ENCODE peak calls at places on chromosomes 6 and 20, in nine cellular contexts. S is ureter; M is PC-3; X is body of pancreas; W is aorta; K is CD8-positive, alpha-beta memory T cell; R is cardiac fibroblast; F is dorsolateral prefrontal cortex; G is GOT3. H is an unnamed sample.

GRCh38 chr20:41204304-41205265 is 67.2 kb downstream of the PLCG1 start:
- DNase-seq in S (no peak), M (no peak), X (no peak), W (no peak), K (no peak), R (no peak), F (no peak), G (no peak), H (no peak)

GRCh38 chr20:363319-364078 is 16.6 kb downstream of the NRSN2 start:
- DNase-seq in S (peak), M (peak), X (no peak), W (peak), K (peak), R (no peak), F (no peak), G (no peak), H (no peak)

GRCh38 chr20:44031822-44032582 is 117.3 kb downstream of the TOX2 start:
- DNase-seq in S (no peak), M (no peak), X (no peak), W (no peak), K (no peak), R (no peak), F (no peak), G (no peak), H (no peak)

GRCh38 chr6:157537518-157537917 is 156.5 kb downstream of the ZDHHC14 start:
- DNase-seq in S (no peak), M (no peak), X (no peak), W (no peak), K (no peak), R (no peak), F (no peak), G (no peak), H (no peak)

GRCh38 chr6:134175532-134176282 is 123.3 kb upstream of the SLC2A12 start:
- DNase-seq in S (peak), M (peak), X (peak), W (peak), K (peak), R (peak), F (peak), G (peak), H (peak)

GRCh38 chr20:9617062-9617461 is 102.7 kb downstream of the LAMP5 start:
- DNase-seq in S (no peak), M (peak), X (peak), W (peak), K (peak), R (peak), F (peak), G (no peak), H (peak)

GRCh38 chr6:128500017-128500416 is 20.4 kb downstream of the PTPRK start:
- DNase-seq in S (no peak), M (peak), X (no peak), W (no peak), K (no peak), R (no peak), F (no peak), G (no peak), H (no peak)

GRCh38 chr6:30726506-30727413 is 6.6 kb downstream of the TUBB start:
- DNase-seq in S (no peak), M (peak), X (no peak), W (no peak), K (no peak), R (no peak), F (no peak), G (no peak), H (no peak)

GRCh38 chr6:26536571-26537159 is 1.5 kb upstream of the HMGN4 start:
- DNase-seq in S (no peak), M (peak), X (peak), W (no peak), K (peak), R (peak), F (no peak), G (no peak), H (no peak)

GRCh38 chr20:43570496-43570895 is 11.7 kb downstream of the SGK2 start:
- DNase-seq in S (no peak), M (no peak), X (no peak), W (no peak), K (no peak), R (no peak), F (no peak), G (no peak), H (no peak)

GRCh38 chr6:160035241-160035640 is 66.4 kb downstream of the IGF2R start:
- DNase-seq in S (no peak), M (no peak), X (no peak), W (no peak), K (no peak), R (no peak), F (no peak), G (no peak), H (no peak)

GRCh38 chr20:64055893-64056638 is 6.6 kb upstream of the SOX18 start:
- DNase-seq in S (no peak), M (peak), X (no peak), W (no peak), K (no peak), R (peak), F (no peak), G (no peak), H (no peak)

GRCh38 chr6:26383624-26384417 is 913 bp downstream of the BTN2A2 start:
- DNase-seq in S (no peak), M (peak), X (peak), W (no peak), K (no peak), R (peak), F (no peak), G (no peak), H (no peak)

GRCh38 chr6:282177-282866 is 10.0 kb upstream of the DUSP22 start:
- DNase-seq in S (no peak), M (no peak), X (no peak), W (no peak), K (no peak), R (no peak), F (no peak), G (no peak), H (no peak)

GRCh38 chr20:44618318-44618731 is 33.2 kb downstream of the ADA start:
- DNase-seq in S (no peak), M (no peak), X (no peak), W (peak), K (peak), R (no peak), F (no peak), G (no peak), H (peak)